ENCODE peak calls at places on chromosomes 6 and 20, in five cellular contexts. U, F, G, T and Q are unnamed samples.

GRCh38 chr6:83708970-83709747 is at the start of gene SNAP91:
- DNase-seq in U (peak; percentile 57), F (peak; percentile 82), G (peak; percentile 12), T (peak; percentile 13), Q (peak; percentile 90)

GRCh38 chr6:157161912-157162311 is 161.4 kb downstream of the TMEM242 start:
- DNase-seq in U (no peak), F (no peak), G (no peak), T (no peak), Q (no peak)

GRCh38 chr6:79446006-79446405 is 91.2 kb downstream of the LCA5 start:
- DNase-seq in U (no peak), F (no peak), G (no peak), T (no peak), Q (no peak)

GRCh38 chr6:151958332-151958731 is 150.8 kb downstream of the ESR1 start:
- DNase-seq in U (no peak), F (no peak), G (no peak), T (no peak), Q (no peak)

GRCh38 chr6:7071405-7071804 is 36.4 kb upstream of the RREB1 start:
- DNase-seq in U (no peak), F (no peak), G (no peak), T (no peak), Q (no peak)

GRCh38 chr6:47669684-47670515 is 28.5 kb upstream of the ADGRF4 start:
- DNase-seq in U (no peak), F (no peak), G (no peak), T (peak; percentile 60), Q (no peak)

GRCh38 chr6:129022011-129022553 is 139.1 kb downstream of the LAMA2 start:
- DNase-seq in U (no peak), F (no peak), G (no peak), T (no peak), Q (no peak)

GRCh38 chr20:41910558-41910957 is 292.4 kb upstream of the CHD6 start:
- DNase-seq in U (no peak), F (no peak), G (no peak), T (no peak), Q (no peak)

GRCh38 chr20:18849131-18849530 is 35.5 kb downstream of the SCP2D1 start:
- DNase-seq in U (no peak), F (no peak), G (no peak), T (no peak), Q (no peak)

GRCh38 chr6:50030350-50030749 is 8.6 kb upstream of the DEFB110 start:
- DNase-seq in U (no peak), F (no peak), G (no peak), T (no peak), Q (no peak)

GRCh38 chr6:16742116-16742515 is 19.1 kb downstream of the ATXN1 start:
- DNase-seq in U (no peak), F (no peak), G (no peak), T (no peak), Q (no peak)